ENCODE peak calls at places on chromosomes 3 and 15, in eight cellular contexts. C, P, L, F, Y, G, H and B are unnamed samples.

GRCh38 chr15:65338366-65338765 is 33.9 kb downstream of the RNU5B-1 start:
- DNase-seq in P (no peak), F (no peak), G (no peak), H (peak), Y (no peak), C (no peak), L (no peak), B (no peak)

GRCh38 chr15:29403778-29404177 is 134.2 kb upstream of the NSMCE3 start:
- DNase-seq in P (no peak), F (no peak), H (peak), Y (no peak), L (no peak), G (no peak), C (peak), B (no peak)

GRCh38 chr3:150068440-150069157 is 97.9 kb upstream of the PFN2 start:
- DNase-seq in C (no peak), L (no peak), P (no peak), Y (no peak), H (no peak), F (no peak), G (no peak), B (no peak)

GRCh38 chr15:84570164-84570692 is 30.6 kb upstream of the ZSCAN2 start:
- DNase-seq in C (peak), F (no peak), G (peak), Y (no peak), P (peak), H (peak), L (no peak), B (peak)

GRCh38 chr15:96276438-96277210 is 53.9 kb upstream of the NR2F2 start:
- DNase-seq in F (no peak), Y (no peak), L (peak), G (no peak), C (no peak), P (no peak), H (no peak), B (no peak)

GRCh38 chr3:177144922-177145321 is 52.4 kb downstream of the TBL1XR1 start:
- DNase-seq in C (no peak), Y (no peak), F (no peak), G (no peak), P (no peak), L (no peak), H (no peak), B (no peak)

GRCh38 chr3:11240496-11240895 is 31.7 kb upstream of the ATG7 start:
- DNase-seq in Y (no peak), F (no peak), H (no peak), G (no peak), C (no peak), P (no peak), L (no peak), B (no peak)

GRCh38 chr15:22239806-22240180 is 159.5 kb downstream of the OR4M2 start:
- DNase-seq in F (no peak), H (no peak), Y (no peak), P (no peak), G (no peak), L (no peak), C (no peak), B (no peak)

GRCh38 chr3:21117397-21117796 is 633.6 kb downstream of the ZNF385D start:
- DNase-seq in C (no peak), L (no peak), F (peak), Y (no peak), P (peak), G (no peak), H (no peak), B (no peak)

GRCh38 chr3:156676467-156677119 is 2.2 kb downstream of the TIPARP start:
- DNase-seq in G (no peak), L (no peak), Y (no peak), C (no peak), P (no peak), H (no peak), F (no peak), B (no peak)

GRCh38 chr3:152302521-152303021 is 33.8 kb downstream of the MBNL1 start:
- DNase-seq in Y (no peak), P (no peak), L (peak), C (peak), G (no peak), H (no peak), F (no peak), B (peak)

GRCh38 chr3:167733961-167734497 is 663 bp downstream of the PDCD10 start:
- DNase-seq in P (no peak), L (no peak), G (no peak), Y (no peak), C (no peak), F (no peak), H (no peak), B (no peak)

GRCh38 chr15:74242296-74242929 is 6.3 kb downstream of the CCDC33 start:
- DNase-seq in L (peak), Y (no peak), C (peak), P (peak), F (no peak), G (no peak), H (peak), B (no peak)

GRCh38 chr3:128567705-128568356 is 74.8 kb upstream of the GATA2 start:
- DNase-seq in P (no peak), H (peak), C (no peak), L (no peak), G (no peak), F (no peak), Y (no peak), B (no peak)
- H3K4me3 ChIP-seq in P (no peak), H (no peak), C (no peak), L (no peak), G (no peak), F (no peak), Y (no peak), B (no peak)

GRCh38 chr15:62912808-62913207 is 129.7 kb upstream of the TPM1 start:
- DNase-seq in F (no peak), L (no peak), Y (no peak), G (no peak), C (peak), P (no peak), H (peak), B (no peak)
- H3K4me3 ChIP-seq in F (no peak), L (no peak), Y (no peak), G (no peak), C (no peak), P (no peak), H (no peak), B (no peak)

GRCh38 chr15:93063796-93064690 is 25.0 kb downstream of the RGMA start:
- DNase-seq in P (no peak), Y (no peak), H (no peak), F (no peak), C (no peak), G (peak), L (no peak), B (no peak)
- H3K4me3 ChIP-seq in P (no peak), Y (no peak), H (peak), F (no peak), C (no peak), G (no peak), L (no peak), B (no peak)

GRCh38 chr15:83065431-83065830 is 1.6 kb downstream of the BTBD1 start:
- DNase-seq in H (no peak), G (no peak), L (peak), P (no peak), C (no peak), Y (no peak), F (no peak), B (no peak)

GRCh38 chr15:83064859-83065258 is 2.2 kb downstream of the BTBD1 start:
- DNase-seq in H (no peak), L (peak), P (no peak), Y (no peak), G (no peak), F (no peak), C (no peak), B (no peak)

GRCh38 chr15:83063555-83063954 is 3.5 kb downstream of the BTBD1 start:
- DNase-seq in Y (no peak), C (no peak), P (no peak), F (no peak), L (no peak), G (no peak), H (no peak), B (no peak)

GRCh38 chr15:83061680-83062079 is 5.4 kb downstream of the BTBD1 start:
- DNase-seq in L (no peak), H (no peak), P (no peak), Y (no peak), C (no peak), F (no peak), G (no peak), B (no peak)

GRCh38 chr15:83062768-83063180 is 4.3 kb downstream of the BTBD1 start:
- DNase-seq in P (no peak), Y (no peak), G (no peak), F (no peak), H (no peak), C (peak), L (no peak), B (no peak)
- H3K4me3 ChIP-seq in P (no peak), Y (no peak), G (no peak), F (no peak), H (peak), C (no peak), L (no peak), B (no peak)

GRCh38 chr15:59532770-59533379 is 78.7 kb upstream of the GCNT3 start:
- DNase-seq in H (peak), F (no peak), L (peak), C (peak), Y (no peak), G (no peak), P (peak), B (no peak)
- H3K4me3 ChIP-seq in H (no peak), F (no peak), L (no peak), C (no peak), Y (no peak), G (no peak), P (no peak), B (no peak)

GRCh38 chr3:52452126-52452525 is 1.7 kb downstream of the TNNC1 start:
- DNase-seq in H (no peak), F (no peak), G (no peak), Y (no peak), P (no peak), C (no peak), L (no peak), B (no peak)
- H3K4me3 ChIP-seq in H (peak), F (no peak), G (no peak), Y (no peak), P (no peak), C (no peak), L (no peak), B (no peak)

GRCh38 chr3:13879946-13880810 is at the start of gene WNT7A:
- DNase-seq in Y (no peak), C (no peak), F (no peak), P (peak), H (peak), G (peak), L (no peak), B (no peak)

GRCh38 chr3:13876451-13876850 is 3.4 kb downstream of the WNT7A start:
- DNase-seq in C (no peak), Y (no peak), P (no peak), G (no peak), L (no peak), H (no peak), F (no peak), B (no peak)

GRCh38 chr3:13879102-13879945 is 547 bp downstream of the WNT7A start:
- DNase-seq in F (no peak), L (no peak), G (peak), H (peak), C (no peak), P (peak), Y (no peak), B (no peak)

GRCh38 chr3:13878711-13879101 is 1.2 kb downstream of the WNT7A start:
- DNase-seq in Y (no peak), C (no peak), P (peak), L (no peak), G (peak), H (no peak), F (no peak), B (no peak)

GRCh38 chr3:13877911-13878710 is 1.8 kb downstream of the WNT7A start:
- DNase-seq in Y (no peak), C (no peak), H (no peak), L (no peak), P (peak), F (no peak), G (peak), B (no peak)
- H3K4me3 ChIP-seq in Y (peak), C (no peak), H (peak), L (no peak), P (peak), F (no peak), G (peak), B (peak)

DNA sequence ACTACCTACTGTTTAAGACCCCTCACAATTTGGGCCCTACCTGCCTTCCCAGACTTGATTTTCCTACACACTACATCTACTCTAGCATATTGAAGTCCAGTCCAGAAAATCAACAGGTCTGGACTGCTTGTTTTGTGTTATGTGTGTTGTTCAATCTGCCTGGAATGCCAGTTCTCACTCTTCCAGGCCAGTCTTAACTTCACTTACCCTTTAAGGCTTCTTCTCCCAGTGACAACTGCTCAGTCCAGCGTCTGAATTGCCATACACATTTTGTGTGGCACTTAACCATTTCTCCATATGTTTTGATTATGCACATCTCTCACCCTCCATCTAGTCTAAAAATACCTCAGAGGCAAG is 1.1 kb downstream of the TICRR start:
- DNase-seq in G (no peak), P (no peak), L (no peak), C (no peak), H (no peak), F (no peak), Y (no peak), B (no peak)
- H3K4me3 ChIP-seq in G (peak), P (peak), L (peak), C (no peak), H (peak), F (no peak), Y (peak), B (no peak)

DNA sequence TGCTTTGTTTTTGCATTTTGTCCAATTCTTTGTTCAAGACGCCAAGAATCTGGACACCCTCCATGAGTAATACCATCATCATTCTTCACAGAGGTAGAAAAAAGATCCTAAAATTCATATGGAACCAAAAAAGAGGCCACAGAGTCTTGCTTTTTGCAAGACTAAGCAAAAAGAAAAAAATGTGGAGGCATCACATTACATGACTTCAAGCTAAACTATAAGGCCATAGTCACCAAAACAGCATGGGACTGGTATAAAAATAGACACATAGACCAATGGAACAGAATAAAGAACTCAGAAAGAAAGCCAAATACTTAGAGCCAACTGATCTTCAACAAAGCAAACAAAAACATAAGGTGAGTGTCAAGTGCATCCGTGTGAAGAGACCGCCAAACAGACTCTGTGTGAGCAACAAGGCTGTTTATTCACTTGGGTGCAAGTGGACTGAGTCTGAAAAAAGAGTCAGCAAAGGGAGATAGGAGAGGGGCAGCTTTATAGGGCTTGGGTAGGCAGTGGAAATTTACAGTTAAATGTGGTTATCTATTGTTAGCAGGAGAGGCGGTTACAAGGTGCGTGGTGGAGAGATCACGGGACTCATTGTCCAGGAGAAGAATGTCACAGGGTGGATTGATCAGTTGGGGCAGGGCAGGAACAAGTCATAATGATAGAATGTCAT is 10.9 kb downstream of the STRIT1 start:
- DNase-seq in G (no peak), F (no peak), P (no peak), Y (no peak), L (no peak), H (no peak), C (no peak), B (no peak)
- H3K4me3 ChIP-seq in G (no peak), F (no peak), P (no peak), Y (no peak), L (no peak), H (no peak), C (no peak), B (no peak)